ENCODE peak calls at places on chromosomes 16 and 17, in four cellular contexts. K, N, H and D are unnamed samples.
A peak's percentile ranks its signal among the peaks of the same experiment; 100 is the strongest.

GRCh38 chr17:31074772-31075538 is 19.8 kb upstream of the NF1 start:
- DNase-seq in K (no peak), N (no peak), H (no peak), D (no peak)

GRCh38 chr16:82641336-82641984 is 14.7 kb downstream of the CDH13 start:
- DNase-seq in N (no peak), H (no peak), K (no peak), D (no peak)

GRCh38 chr17:78173025-78173715 is 4.8 kb downstream of the SYNGR2 start:
- DNase-seq in K (no peak), H (no peak), N (no peak), D (no peak)

GRCh38 chr17:67055811-67056745 is 11.7 kb downstream of the CACNG1 start:
- DNase-seq in N (no peak), K (no peak), H (no peak), D (no peak)

GRCh38 chr16:75250809-75251279 is 580 bp downstream of the BCAR1 start:
- DNase-seq in K (no peak), H (no peak), N (peak; percentile 54), D (no peak)

GRCh38 chr17:42895185-42895555 is 5.4 kb upstream of the G6PC1 start:
- DNase-seq in K (no peak), H (no peak), N (peak; percentile 65), D (no peak)

GRCh38 chr17:13822671-13823070 is 220.9 kb upstream of the HS3ST3A1 start:
- DNase-seq in N (no peak), H (no peak), K (no peak), D (no peak)

GRCh38 chr16:54928421-54929089 is 2.1 kb upstream of the IRX5 start:
- DNase-seq in N (peak; percentile 86), H (no peak), K (no peak), D (no peak)

GRCh38 chr16:8972843-8973586 is 9.3 kb upstream of the USP7 start:
- DNase-seq in K (no peak), H (no peak), N (no peak), D (no peak)

GRCh38 chr16:66486773-66487579 is 59.9 kb downstream of the BEAN1 start:
- DNase-seq in N (no peak), H (no peak), K (no peak), D (no peak)

GRCh38 chr17:70168044-70168978 is 1.0 kb upstream of the KCNJ2 start:
- DNase-seq in H (no peak), K (no peak), N (peak; percentile 58), D (no peak)

GRCh38 chr16:7057458-7057857 is 275.2 kb upstream of the RBFOX1 start:
- DNase-seq in N (no peak), K (no peak), H (no peak), D (no peak)

GRCh38 chr17:45298546-45299285 is 18.1 kb downstream of the MAP3K14 start:
- DNase-seq in N (no peak), K (no peak), H (no peak), D (no peak)

GRCh38 chr17:18267927-18268711 is 7.7 kb downstream of the MIEF2 start:
- DNase-seq in H (no peak), K (no peak), N (no peak), D (no peak)

GRCh38 chr16:86256995-86257394 is 253.3 kb upstream of the FOXF1 start:
- DNase-seq in H (no peak), N (no peak), K (no peak), D (no peak)

GRCh38 chr16:30551781-30552180 is 6.4 kb downstream of the ZNF764 start:
- DNase-seq in N (no peak), K (peak; percentile 60), H (no peak), D (peak; percentile 35)

GRCh38 chr17:80646328-80646727 is 101.7 kb downstream of the RPTOR start:
- DNase-seq in N (no peak), K (no peak), H (no peak), D (no peak)

GRCh38 chr17:75638893-75639292 is 5.7 kb downstream of the SMIM5 start:
- DNase-seq in H (no peak), N (no peak), K (no peak), D (no peak)

GRCh38 chr17:34386925-34387550 is 24.0 kb upstream of the CCL1 start:
- DNase-seq in K (no peak), N (no peak), H (no peak), D (no peak)